ENCODE peak calls at places on chromosomes 1 and 21, in six cellular contexts. R is heart right ventricle; Y is uterus; M is naive thymus-derived CD4-positive, alpha-beta T cell; B is esophagus squamous epithelium; X is stomach. O is an unnamed sample.

GRCh38 chr1:31905681-31906080 is 32.5 kb downstream of the PTP4A2 start:
- DNase-seq in X (no peak), R (no peak), M (no peak), B (no peak), Y (no peak), O (no peak)

GRCh38 chr1:154527192-154527591 is 25.0 kb upstream of the SHE start:
- DNase-seq in X (no peak), M (no peak), R (no peak), B (no peak), Y (no peak), O (no peak)

GRCh38 chr21:37563641-37564340 is 197.2 kb downstream of the DYRK1A start:
- DNase-seq in M (peak; percentile 86), R (peak; percentile 93), Y (peak; percentile 91), X (peak; percentile 95), B (peak; percentile 54), O (peak; percentile 89)

GRCh38 chr1:32341186-32341757 is 5.2 kb upstream of the MARCKSL1 start:
- DNase-seq in Y (no peak), X (no peak), R (no peak), B (no peak), M (no peak), O (no peak)

GRCh38 chr1:163796394-163796821 is 474.7 kb downstream of the NUF2 start:
- DNase-seq in X (no peak), Y (no peak), B (no peak), M (no peak), R (no peak), O (no peak)

GRCh38 chr1:218467101-218467728 is 122.1 kb downstream of the TGFB2 start:
- DNase-seq in R (no peak), M (no peak), X (no peak), B (no peak), Y (no peak), O (no peak)

GRCh38 chr1:201259476-201260235 is 23.6 kb upstream of the PKP1 start:
- DNase-seq in X (no peak), Y (no peak), M (no peak), B (no peak), R (no peak), O (no peak)

GRCh38 chr21:43287974-43288755 is 119.4 kb downstream of the CRYAA start:
- DNase-seq in M (no peak), R (no peak), Y (no peak), X (peak; percentile 89), B (no peak), O (no peak)

GRCh38 chr1:196462101-196462500 is 146.1 kb downstream of the KCNT2 start:
- DNase-seq in M (no peak), Y (no peak), B (no peak), X (no peak), R (no peak), O (no peak)

GRCh38 chr1:204088596-204088995 is 15.7 kb downstream of the SOX13 start:
- DNase-seq in Y (no peak), M (no peak), B (no peak), X (no peak), R (no peak), O (no peak)
- H3K4me3 ChIP-seq in Y (peak overlapping the region; percentile 22), M (no peak overlapping the region), B (peak overlapping the region; percentile 3), X (peak overlapping the region; percentile 8), R (peak overlapping the region; percentile 5), O (no peak overlapping the region)

GRCh38 chr1:198541737-198542136 is 1.3 kb upstream of the ATP6V1G3 start:
- DNase-seq in R (no peak), X (no peak), Y (no peak), B (no peak), M (no peak), O (no peak)

GRCh38 chr1:198535631-198536030 is 4.8 kb downstream of the ATP6V1G3 start:
- DNase-seq in X (no peak), R (no peak), M (no peak), B (no peak), Y (no peak), O (no peak)

GRCh38 chr1:198540580-198540979 is at the start of gene ATP6V1G3:
- DNase-seq in B (no peak), R (no peak), Y (no peak), X (no peak), M (no peak), O (no peak)

GRCh38 chr1:198542632-198543031 is 2.2 kb upstream of the ATP6V1G3 start:
- DNase-seq in Y (no peak), B (no peak), X (no peak), R (no peak), M (no peak), O (no peak)

GRCh38 chr1:198538579-198539364 is 1.7 kb downstream of the ATP6V1G3 start:
- DNase-seq in X (no peak), B (no peak), R (no peak), Y (no peak), M (no peak), O (no peak)
- H3K4me3 ChIP-seq in X (no peak overlapping the region), B (no peak overlapping the region), R (no peak overlapping the region), Y (no peak overlapping the region), M (no peak overlapping the region), O (no peak overlapping the region)

GRCh38 chr1:54540891-54541290 is 7.1 kb upstream of the ACOT11 start:
- DNase-seq in R (no peak), B (no peak), X (no peak), Y (no peak), M (no peak), O (no peak)

GRCh38 chr1:54545916-54546635 is 2.0 kb upstream of the ACOT11 start:
- DNase-seq in M (no peak), R (no peak), X (no peak), B (no peak), Y (no peak), O (no peak)

GRCh38 chr1:54543729-54544496 is 4.1 kb upstream of the ACOT11 start:
- DNase-seq in Y (no peak), B (no peak), R (no peak), X (no peak), M (no peak), O (no peak)

GRCh38 chr1:54542962-54543539 is 5.0 kb upstream of the ACOT11 start:
- DNase-seq in Y (no peak), R (no peak), B (no peak), X (no peak), M (no peak), O (no peak)

GRCh38 chr1:54542120-54542961 is 5.7 kb upstream of the ACOT11 start:
- DNase-seq in R (peak; percentile 69), M (peak; percentile 42), B (no peak), Y (peak; percentile 74), X (peak; percentile 78), O (peak; percentile 62)
- H3K4me3 ChIP-seq in R (peak overlapping the region; percentile 59), M (peak overlapping the region; percentile 54), B (peak overlapping the region; percentile 55), Y (peak overlapping the region; percentile 34), X (peak overlapping the region; percentile 60), O (peak overlapping the region; percentile 49)

DNA sequence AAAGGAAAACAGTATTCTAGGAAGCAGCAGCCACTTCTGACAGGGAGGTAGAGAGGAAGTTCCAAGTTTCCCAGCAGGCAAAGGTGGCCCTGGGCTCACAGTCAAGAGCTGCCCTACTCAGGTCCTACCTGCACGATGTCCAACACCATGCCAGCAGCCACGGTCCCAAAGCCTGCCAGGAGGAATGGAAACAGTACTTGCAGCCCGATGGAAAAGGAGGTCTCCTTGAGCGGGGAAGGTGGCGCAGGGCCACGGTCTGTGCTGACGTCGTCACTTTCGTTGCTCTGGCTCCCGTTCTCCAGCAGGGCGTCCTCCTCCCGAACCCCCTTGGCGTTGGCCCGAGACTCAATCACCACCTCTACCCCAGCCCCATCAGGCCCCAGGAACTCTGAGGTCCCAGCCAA is 3.1 kb downstream of the SLC41A1 start:
- DNase-seq in R (peak; percentile 70), B (no peak), X (no peak), M (no peak), Y (no peak), O (no peak)
- H3K4me3 ChIP-seq in R (peak overlapping the region; percentile 89), B (no peak overlapping the region), X (peak overlapping the region; percentile 82), M (no peak overlapping the region), Y (no peak overlapping the region), O (no peak overlapping the region)

GRCh38 chr1:156245451-156246232 is 2.2 kb downstream of the PAQR6 start:
- DNase-seq in R (no peak), Y (no peak), B (no peak), M (peak; percentile 26), X (peak; percentile 42), O (no peak)
- H3K4me3 ChIP-seq in R (peak overlapping the region; percentile 33), Y (no peak overlapping the region), B (peak overlapping the region; percentile 23), M (peak overlapping the region; percentile 55), X (peak overlapping the region; percentile 54), O (no peak overlapping the region)

GRCh38 chr1:167905671-167906070 is 8.3 kb downstream of the ADCY10 start:
- DNase-seq in Y (no peak), M (no peak), R (no peak), B (no peak), X (no peak), O (no peak)

GRCh38 chr1:167900907-167901306 is 13.0 kb downstream of the ADCY10 start:
- DNase-seq in M (no peak), X (no peak), Y (no peak), B (no peak), R (no peak), O (no peak)

GRCh38 chr1:167909691-167910180 is 4.2 kb downstream of the ADCY10 start:
- DNase-seq in R (no peak), X (no peak), M (no peak), B (no peak), Y (no peak), O (peak; percentile 15)

GRCh38 chr1:167904641-167905040 is 9.3 kb downstream of the ADCY10 start:
- DNase-seq in X (no peak), R (no peak), M (no peak), B (no peak), Y (no peak), O (no peak)

GRCh38 chr1:167905182-167905581 is 8.8 kb downstream of the ADCY10 start:
- DNase-seq in R (no peak), X (no peak), Y (no peak), M (no peak), B (no peak), O (peak; percentile 50)
- H3K4me3 ChIP-seq in R (no peak overlapping the region), X (no peak overlapping the region), Y (no peak overlapping the region), M (no peak overlapping the region), B (no peak overlapping the region), O (no peak overlapping the region)

GRCh38 chr1:39727932-39728317 is 10.8 kb upstream of the PPIE start:
- DNase-seq in Y (no peak), X (no peak), M (no peak), R (no peak), B (no peak), O (no peak)

GRCh38 chr1:39729030-39729429 is 9.7 kb upstream of the PPIE start:
- DNase-seq in M (no peak), B (no peak), X (no peak), R (no peak), Y (no peak), O (no peak)

GRCh38 chr1:39729842-39730241 is 8.8 kb upstream of the PPIE start:
- DNase-seq in B (no peak), M (no peak), R (no peak), X (no peak), Y (no peak), O (no peak)

GRCh38 chr1:39727221-39727931 is 11.3 kb upstream of the PPIE start:
- DNase-seq in Y (no peak), B (no peak), M (no peak), X (no peak), R (no peak), O (no peak)

GRCh38 chr1:39726600-39726999 is 12.1 kb upstream of the PPIE start:
- DNase-seq in X (no peak), Y (no peak), B (no peak), R (no peak), M (no peak), O (no peak)
- H3K4me3 ChIP-seq in X (no peak overlapping the region), Y (no peak overlapping the region), B (no peak overlapping the region), R (no peak overlapping the region), M (no peak overlapping the region), O (no peak overlapping the region)

O was measured in Jurkat, Clone E6-1.